ENCODE peak calls at places on chromosomes 16 and 17, in seven cellular contexts. One of them, this sample, is unnamed.

GRCh38 chr16:58658796-58659211 is 25.8 kb downstream of the SLC38A7 start:
- DNase-seq in SK-N-SH: no peak
- DNase-seq in HCT116: no peak
- DNase-seq in H1: no peak
- DNase-seq in HepG2: no peak
- DNase-seq in GM12878: no peak
- DNase-seq in K562: peak; percentile 44
- DNase-seq in this sample: no peak

GRCh38 chr16:28495795-28496749 is 1.6 kb downstream of the APOBR start:
- DNase-seq in SK-N-SH: no peak
- DNase-seq in K562: no peak
- DNase-seq in H1: no peak
- DNase-seq in HCT116: no peak
- DNase-seq in GM12878: no peak
- DNase-seq in HepG2: no peak
- DNase-seq in this sample: no peak

GRCh38 chr16:20910781-20911321 is 10.3 kb downstream of the LYRM1 start:
- DNase-seq in H1: no peak
- DNase-seq in GM12878: no peak
- DNase-seq in HCT116: peak; percentile 75
- DNase-seq in K562: peak; percentile 40
- DNase-seq in HepG2: no peak
- DNase-seq in SK-N-SH: no peak
- DNase-seq in this sample: no peak

GRCh38 chr17:55285340-55286301 is 20.9 kb downstream of the HLF start:
- DNase-seq in SK-N-SH: no peak
- DNase-seq in H1: no peak
- DNase-seq in HepG2: peak; percentile 99
- DNase-seq in GM12878: no peak
- DNase-seq in K562: no peak
- DNase-seq in HCT116: no peak
- DNase-seq in this sample: no peak

GRCh38 chr16:87064731-87065720 is 252.2 kb downstream of the C16orf95 start:
- DNase-seq in SK-N-SH: no peak
- DNase-seq in HepG2: no peak
- DNase-seq in HCT116: no peak
- DNase-seq in GM12878: no peak
- DNase-seq in H1: no peak
- DNase-seq in K562: no peak
- DNase-seq in this sample: no peak

GRCh38 chr16:11016993-11017392 is 72.6 kb downstream of the CLEC16A start:
- DNase-seq in HepG2: peak; percentile 74
- DNase-seq in HCT116: peak; percentile 32
- DNase-seq in H1: no peak
- DNase-seq in GM12878: no peak
- DNase-seq in K562: peak; percentile 25
- DNase-seq in SK-N-SH: no peak
- DNase-seq in this sample: no peak

GRCh38 chr16:48284772-48285409 is 37.6 kb upstream of the ABCC11 start:
- DNase-seq in GM12878: peak; percentile 25
- DNase-seq in K562: no peak
- DNase-seq in H1: no peak
- DNase-seq in SK-N-SH: no peak
- DNase-seq in HCT116: no peak
- DNase-seq in HepG2: no peak
- DNase-seq in this sample: no peak

GRCh38 chr17:80743181-80743771 is 198.6 kb downstream of the RPTOR start:
- DNase-seq in HCT116: no peak
- DNase-seq in HepG2: no peak
- DNase-seq in H1: no peak
- DNase-seq in SK-N-SH: no peak
- DNase-seq in GM12878: no peak
- DNase-seq in K562: no peak
- DNase-seq in this sample: no peak

GRCh38 chr16:80023865-80024264 is 423.3 kb upstream of the MAF start:
- DNase-seq in GM12878: no peak
- DNase-seq in H1: no peak
- DNase-seq in SK-N-SH: no peak
- DNase-seq in K562: no peak
- DNase-seq in HCT116: no peak
- DNase-seq in HepG2: peak; percentile 9
- DNase-seq in this sample: no peak

GRCh38 chr17:2406903-2407790 is 6.3 kb upstream of the MNT start:
- DNase-seq in SK-N-SH: no peak
- DNase-seq in K562: peak; percentile 56
- DNase-seq in H1: no peak
- DNase-seq in GM12878: no peak
- DNase-seq in HepG2: no peak
- DNase-seq in HCT116: peak; percentile 90
- DNase-seq in this sample: no peak

GRCh38 chr16:79047337-79047736 is 553.2 kb downstream of the MAF start:
- DNase-seq in SK-N-SH: peak; percentile 31
- DNase-seq in HCT116: no peak
- DNase-seq in GM12878: no peak
- DNase-seq in H1: no peak
- DNase-seq in K562: peak; percentile 30
- DNase-seq in HepG2: peak; percentile 29
- DNase-seq in this sample: peak; percentile 5

GRCh38 chr16:11485676-11486075 is 101.0 kb downstream of the LITAF start:
- DNase-seq in HCT116: no peak
- DNase-seq in HepG2: no peak
- DNase-seq in GM12878: no peak
- DNase-seq in SK-N-SH: no peak
- DNase-seq in H1: no peak
- DNase-seq in K562: no peak
- DNase-seq in this sample: no peak

GRCh38 chr17:63491413-63491812 is 14.6 kb downstream of the ACE start:
- DNase-seq in HepG2: no peak
- DNase-seq in K562: no peak
- DNase-seq in SK-N-SH: no peak
- DNase-seq in HCT116: no peak
- DNase-seq in H1: no peak
- DNase-seq in GM12878: no peak
- DNase-seq in this sample: no peak

GRCh38 chr16:51971184-51971583 is 575.8 kb downstream of the TOX3 start:
- DNase-seq in SK-N-SH: peak; percentile 68
- DNase-seq in HCT116: no peak
- DNase-seq in K562: peak; percentile 2
- DNase-seq in HepG2: no peak
- DNase-seq in GM12878: no peak
- DNase-seq in H1: no peak
- DNase-seq in this sample: no peak
- TF ChIP-seq CTCF in SK-N-SH: peak; percentile 13
- TF ChIP-seq CTCF in HCT116: no peak
- TF ChIP-seq CTCF in K562: no peak
- TF ChIP-seq CTCF in HepG2: peak; percentile 41
- TF ChIP-seq CTCF in GM12878: peak; percentile 11
- TF ChIP-seq CTCF in H1: peak; percentile 49
- TF ChIP-seq CTCF in this sample: peak; percentile 50

DNA sequence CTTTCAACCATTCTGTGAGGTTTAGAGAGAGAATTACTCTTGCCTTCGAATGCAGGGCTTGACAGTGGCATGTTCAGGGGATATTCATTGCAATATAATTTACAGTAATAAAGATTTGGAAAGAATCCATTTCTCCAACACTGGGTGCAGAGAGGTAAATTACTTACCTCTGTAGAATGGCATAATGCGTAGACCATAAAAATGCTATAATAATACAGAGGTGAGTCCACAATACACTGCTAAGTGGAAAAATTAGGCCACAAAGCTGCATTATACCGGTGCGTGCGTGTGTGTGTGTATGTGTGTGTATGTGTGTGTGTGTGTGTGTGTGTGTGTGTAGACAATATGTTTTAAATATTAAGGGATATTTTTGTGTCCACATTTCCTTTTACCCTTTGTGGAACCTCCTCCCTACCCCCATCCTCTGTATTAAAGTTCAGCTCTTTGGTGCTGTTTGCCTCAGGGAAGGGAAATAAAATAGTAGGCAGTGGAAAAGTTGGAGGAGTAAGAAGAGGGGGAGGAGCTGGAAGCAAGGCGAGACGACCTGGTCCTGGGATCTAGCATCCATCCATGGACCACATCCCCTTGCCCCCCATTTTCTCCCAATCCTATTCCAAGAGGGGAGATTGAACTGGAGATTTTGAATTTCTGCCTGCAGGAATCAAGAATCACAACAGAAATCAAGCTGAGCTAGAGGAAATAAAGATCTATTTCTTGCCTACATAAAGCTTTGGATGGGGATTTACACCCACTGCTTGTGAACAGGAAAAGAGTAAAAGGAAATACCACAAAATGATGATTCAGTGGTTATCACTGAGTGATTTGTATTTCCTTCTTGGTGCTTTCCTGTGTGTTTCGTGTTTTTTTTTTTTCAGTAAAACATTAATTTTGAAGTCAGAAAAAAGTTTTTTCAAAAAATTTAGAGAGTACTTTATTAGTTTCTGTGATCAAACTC is 124.8 kb downstream of the RGS9 start:
- DNase-seq in SK-N-SH: no peak
- DNase-seq in H1: no peak
- DNase-seq in HCT116: no peak
- DNase-seq in K562: no peak
- DNase-seq in HepG2: no peak
- DNase-seq in GM12878: no peak
- DNase-seq in this sample: no peak
- TF ChIP-seq SIN3A in SK-N-SH: no peak
- TF ChIP-seq SIN3A in H1: no peak
- TF ChIP-seq SIN3A in HCT116: no peak
- TF ChIP-seq SIN3A in K562: no peak
- TF ChIP-seq SIN3A in HepG2: no peak
- TF ChIP-seq SIN3A in GM12878: no peak
- TF ChIP-seq SIN3A in this sample: no peak

GRCh38 chr17:49498037-49498615 is 3.0 kb downstream of the NGFR start:
- DNase-seq in SK-N-SH: peak; percentile 60
- DNase-seq in K562: no peak
- DNase-seq in GM12878: no peak
- DNase-seq in H1: no peak
- DNase-seq in HepG2: no peak
- DNase-seq in HCT116: no peak
- DNase-seq in this sample: no peak
- TF ChIP-seq CTCF in SK-N-SH: no peak
- TF ChIP-seq CTCF in K562: no peak
- TF ChIP-seq CTCF in GM12878: no peak
- TF ChIP-seq CTCF in H1: peak; percentile 45
- TF ChIP-seq CTCF in HepG2: no peak
- TF ChIP-seq CTCF in HCT116: no peak
- TF ChIP-seq CTCF in this sample: no peak

GRCh38 chr17:58452738-58453137 is 35.4 kb upstream of the RNF43 start:
- DNase-seq in HepG2: no peak
- DNase-seq in H1: no peak
- DNase-seq in GM12878: no peak
- DNase-seq in SK-N-SH: no peak
- DNase-seq in HCT116: no peak
- DNase-seq in K562: no peak
- DNase-seq in this sample: no peak

GRCh38 chr17:58446086-58446485 is 28.8 kb upstream of the RNF43 start:
- DNase-seq in SK-N-SH: no peak
- DNase-seq in K562: no peak
- DNase-seq in HCT116: no peak
- DNase-seq in HepG2: no peak
- DNase-seq in GM12878: no peak
- DNase-seq in H1: no peak
- DNase-seq in this sample: no peak

DNA sequence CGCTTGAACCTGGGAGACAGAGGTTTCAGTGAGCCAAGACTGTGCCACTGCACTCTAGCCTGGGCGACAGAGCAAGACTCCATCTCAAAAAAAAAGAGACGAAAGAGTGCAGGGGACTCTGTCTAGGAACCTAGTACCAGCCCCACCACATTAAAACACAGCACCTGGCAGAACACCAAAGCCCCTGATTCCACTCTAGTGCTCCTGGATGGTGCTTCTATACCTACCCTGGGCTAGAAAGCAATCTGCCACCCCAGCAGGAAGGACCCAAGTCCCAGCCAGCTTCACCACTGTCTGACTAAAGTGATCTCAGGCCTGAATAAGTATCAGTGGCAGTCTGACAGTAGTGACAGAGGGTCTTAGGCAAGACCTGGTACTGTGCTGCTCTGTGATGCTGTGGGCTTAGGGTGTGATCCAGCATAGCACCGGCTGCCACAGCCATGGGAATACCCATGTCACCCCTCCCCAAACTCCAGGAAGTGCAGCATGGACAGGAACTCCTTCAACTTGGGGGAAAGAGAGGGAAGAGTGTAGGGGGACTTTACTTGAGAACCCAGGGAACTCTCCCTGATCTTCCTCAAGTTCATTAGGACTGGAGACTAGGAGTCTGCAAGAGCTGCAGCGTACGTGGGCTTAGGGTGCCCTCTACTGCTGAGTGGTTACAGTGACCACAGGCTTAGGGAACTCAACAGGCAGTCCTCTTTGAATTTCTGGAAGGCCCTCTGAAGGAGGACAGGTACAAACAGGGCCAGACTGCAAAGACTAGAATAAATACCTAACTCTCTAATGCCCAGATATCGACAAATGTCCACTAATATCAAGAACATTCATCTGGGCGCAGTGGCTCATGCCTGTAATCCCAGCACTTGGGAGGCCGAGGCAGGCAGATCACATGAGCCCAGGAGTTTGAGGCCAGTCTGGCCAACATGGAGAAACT is 30.0 kb upstream of the RNF43 start:
- DNase-seq in HepG2: peak; percentile 88
- DNase-seq in H1: peak; percentile 70
- DNase-seq in GM12878: peak; percentile 53
- DNase-seq in SK-N-SH: peak; percentile 78
- DNase-seq in HCT116: peak; percentile 95
- DNase-seq in K562: peak; percentile 92
- DNase-seq in this sample: peak; percentile 71
- TF ChIP-seq SIN3A in HepG2: no peak
- TF ChIP-seq SIN3A in H1: no peak
- TF ChIP-seq SIN3A in GM12878: no peak
- TF ChIP-seq SIN3A in SK-N-SH: no peak
- TF ChIP-seq SIN3A in HCT116: no peak
- TF ChIP-seq SIN3A in K562: no peak
- TF ChIP-seq SIN3A in this sample: no peak

GRCh38 chr16:89355036-89355435 is 135.3 kb downstream of the ANKRD11 start:
- DNase-seq in SK-N-SH: no peak
- DNase-seq in HCT116: no peak
- DNase-seq in K562: no peak
- DNase-seq in GM12878: no peak
- DNase-seq in H1: no peak
- DNase-seq in HepG2: no peak
- DNase-seq in this sample: no peak
- TF ChIP-seq CTCF in SK-N-SH: no peak
- TF ChIP-seq CTCF in HCT116: no peak
- TF ChIP-seq CTCF in K562: no peak
- TF ChIP-seq CTCF in GM12878: no peak
- TF ChIP-seq CTCF in H1: no peak
- TF ChIP-seq CTCF in HepG2: no peak
- TF ChIP-seq CTCF in this sample: no peak

DNA sequence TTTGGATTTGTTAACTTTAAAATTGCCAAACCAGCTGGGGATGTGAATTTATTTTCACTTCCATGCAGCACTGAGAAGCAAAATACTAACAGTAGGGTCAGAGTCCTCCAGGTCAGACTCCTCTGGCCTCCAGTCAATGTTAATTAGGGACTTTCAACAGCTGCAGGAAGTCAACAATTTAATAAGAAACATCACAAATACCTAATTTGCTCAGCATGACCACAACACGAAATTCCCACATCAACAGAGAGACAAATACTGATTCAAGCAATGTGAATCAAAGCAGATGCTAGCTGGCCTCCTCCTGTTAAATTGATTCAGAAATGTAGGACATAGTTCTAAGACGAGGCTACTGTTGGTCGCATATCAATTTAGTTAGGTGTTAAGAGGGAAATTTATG is 111.7 kb downstream of the ABCA8 start:
- DNase-seq in HepG2: no peak
- DNase-seq in GM12878: peak; percentile 21
- DNase-seq in H1: no peak
- DNase-seq in K562: no peak
- DNase-seq in SK-N-SH: no peak
- DNase-seq in HCT116: no peak
- DNase-seq in this sample: no peak
- TF ChIP-seq SIN3A in HepG2: no peak
- TF ChIP-seq SIN3A in GM12878: no peak
- TF ChIP-seq SIN3A in H1: no peak
- TF ChIP-seq SIN3A in K562: no peak
- TF ChIP-seq SIN3A in SK-N-SH: no peak
- TF ChIP-seq SIN3A in HCT116: no peak
- TF ChIP-seq SIN3A in this sample: no peak

This sample was measured in Panc1.